ENCODE peak calls at places on chromosome 3, in nine cellular contexts. E, N, H, Y, K, O, P, A and C are unnamed samples.
A peak's percentile ranks its signal among the peaks of the same experiment; 100 is the strongest.

GRCh38 chr3:185549111-185549510 is 3.3 kb downstream of the LIPH start:
- DNase-seq in E (peak; percentile 99), N (no peak), H (no peak), Y (no peak), K (peak; percentile 83), O (peak; percentile 77), P (peak; percentile 94), A (peak; percentile 88), C (no peak)

GRCh38 chr3:149816326-149816725 is 3.3 kb downstream of the RNF13 start:
- DNase-seq in E (no peak), N (no peak), H (no peak), Y (no peak), K (no peak), O (no peak), P (no peak), A (no peak), C (no peak)

GRCh38 chr3:9793161-9793781 is 389 bp downstream of the ARPC4 start:
- DNase-seq in E (peak; percentile 59), N (peak; percentile 44), H (no peak), Y (peak; percentile 71), K (no peak), O (no peak), P (peak; percentile 27), A (no peak), C (no peak)

GRCh38 chr3:153070153-153070868 is 91.7 kb upstream of the RAP2B start:
- DNase-seq in E (no peak), N (no peak), H (no peak), Y (no peak), K (peak; percentile 15), O (peak; percentile 23), P (peak; percentile 70), A (no peak), C (no peak)

GRCh38 chr3:21914451-21914850 is 163.4 kb upstream of the ZNF385D start:
- DNase-seq in E (no peak), N (no peak), H (no peak), Y (no peak), K (no peak), O (no peak), P (no peak), A (no peak), C (no peak)

GRCh38 chr3:45610129-45610528 is 15.6 kb downstream of the LIMD1 start:
- DNase-seq in E (no peak), N (no peak), H (no peak), Y (no peak), K (no peak), O (no peak), P (peak; percentile 35), A (no peak), C (no peak)

GRCh38 chr3:126621171-126621570 is 33.8 kb downstream of the TXNRD3 start:
- DNase-seq in E (peak; percentile 72), N (peak; percentile 81), H (no peak), Y (no peak), K (no peak), O (no peak), P (peak; percentile 27), A (peak; percentile 13), C (no peak)

GRCh38 chr3:187295635-187296034 is 4.1 kb upstream of the MASP1 start:
- DNase-seq in E (no peak), N (no peak), H (no peak), Y (no peak), K (no peak), O (no peak), P (no peak), A (no peak), C (no peak)

GRCh38 chr3:47661121-47661752 is 82.6 kb upstream of the CSPG5 start:
- DNase-seq in E (peak; percentile 50), N (peak; percentile 33), H (no peak), Y (no peak), K (peak; percentile 29), O (peak; percentile 23), P (peak; percentile 74), A (peak; percentile 41), C (no peak)

GRCh38 chr3:67083277-67083676 is 85.2 kb downstream of the KBTBD8 start:
- DNase-seq in E (no peak), N (no peak), H (no peak), Y (no peak), K (no peak), O (no peak), P (no peak), A (no peak), C (no peak)

GRCh38 chr3:71423151-71423906 is 160.2 kb downstream of the FOXP1 start:
- DNase-seq in E (no peak), N (peak; percentile 40), H (peak; percentile 59), Y (no peak), K (no peak), O (no peak), P (peak; percentile 46), A (no peak), C (no peak)

GRCh38 chr3:146550743-146551510 is 6.5 kb upstream of the PLSCR1 start:
- DNase-seq in E (peak; percentile 80), N (no peak), H (no peak), Y (no peak), K (no peak), O (peak; percentile 63), P (peak; percentile 87), A (peak; percentile 79), C (no peak)

GRCh38 chr3:21734746-21735145 is 16.3 kb downstream of the ZNF385D start:
- DNase-seq in E (peak; percentile 59), N (no peak), H (no peak), Y (no peak), K (no peak), O (no peak), P (no peak), A (no peak), C (no peak)

GRCh38 chr3:72953325-72953956 is 43.2 kb upstream of the PPP4R2 start:
- DNase-seq in E (peak; percentile 13), N (no peak), H (no peak), Y (no peak), K (no peak), O (no peak), P (no peak), A (no peak), C (no peak)

GRCh38 chr3:42262525-42262924 is 3.5 kb downstream of the CCK start:
- DNase-seq in E (peak; percentile 71), N (no peak), H (no peak), Y (no peak), K (peak; percentile 16), O (no peak), P (peak; percentile 65), A (peak; percentile 60), C (no peak)

GRCh38 chr3:159762238-159762637 is 226.4 kb upstream of the IL12A start:
- DNase-seq in E (peak; percentile 83), N (no peak), H (no peak), Y (no peak), K (no peak), O (no peak), P (no peak), A (no peak), C (no peak)

DNA sequence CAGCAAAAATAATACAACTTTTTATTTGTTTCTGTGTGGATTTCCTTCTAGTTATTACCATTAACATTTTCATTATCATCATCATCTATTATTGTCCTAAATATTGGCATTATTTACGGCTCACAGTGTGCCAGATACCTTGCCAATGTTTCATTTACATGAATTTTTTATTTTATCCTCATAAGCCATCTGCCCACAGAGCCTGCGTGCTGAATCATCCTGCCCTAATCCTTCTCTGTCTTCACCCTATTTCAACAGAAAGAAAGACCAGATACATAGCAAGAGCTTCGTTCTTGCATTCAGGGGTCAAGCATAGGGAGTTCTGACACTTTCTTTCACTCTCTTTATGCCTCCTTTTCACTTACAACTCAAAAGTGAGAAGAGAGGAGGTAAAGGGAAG is 82.0 kb downstream of the KCNMB2 start:
- DNase-seq in E (peak; percentile 18), N (no peak), H (no peak), Y (no peak), K (no peak), O (no peak), P (no peak), A (no peak), C (no peak)
- TF ChIP-seq CTCF in E (no peak), N (no peak), H (no peak), Y (no peak), K (no peak), O (no peak), P (no peak), A (no peak), C (no peak)

GRCh38 chr3:43363621-43364266 is 77.4 kb downstream of the SNRK start:
- DNase-seq in E (peak; percentile 79), N (peak; percentile 73), H (no peak), Y (no peak), K (no peak), O (no peak), P (no peak), A (peak; percentile 38), C (no peak)
- TF ChIP-seq CTCF in E (no peak), N (no peak), H (no peak), Y (no peak), K (no peak), O (no peak), P (no peak), A (no peak), C (no peak)

GRCh38 chr3:52238761-52239701 is at the start of gene TWF2:
- DNase-seq in E (peak; percentile 69), N (peak; percentile 87), H (peak; percentile 85), Y (peak; percentile 87), K (no peak), O (no peak), P (peak; percentile 76), A (peak; percentile 45), C (peak; percentile 76)

GRCh38 chr3:52236424-52236886 is 2.5 kb downstream of the TWF2 start:
- DNase-seq in E (no peak), N (no peak), H (no peak), Y (peak; percentile 26), K (no peak), O (no peak), P (no peak), A (no peak), C (no peak)

GRCh38 chr3:52237006-52237658 is 1.8 kb downstream of the TWF2 start:
- DNase-seq in E (no peak), N (no peak), H (no peak), Y (peak; percentile 34), K (no peak), O (no peak), P (no peak), A (no peak), C (no peak)

GRCh38 chr3:52238193-52238760 is 681 bp downstream of the TWF2 start:
- DNase-seq in E (no peak), N (peak; percentile 22), H (no peak), Y (no peak), K (no peak), O (no peak), P (no peak), A (no peak), C (no peak)

GRCh38 chr3:52237659-52238172 is 1.2 kb downstream of the TWF2 start:
- DNase-seq in E (peak; percentile 90), N (peak; percentile 93), H (no peak), Y (peak; percentile 81), K (no peak), O (peak; percentile 61), P (peak; percentile 92), A (peak; percentile 66), C (no peak)
- TF ChIP-seq CTCF in E (no peak), N (no peak), H (no peak), Y (no peak), K (no peak), O (peak; percentile 7), P (no peak), A (no peak), C (no peak)

DNA sequence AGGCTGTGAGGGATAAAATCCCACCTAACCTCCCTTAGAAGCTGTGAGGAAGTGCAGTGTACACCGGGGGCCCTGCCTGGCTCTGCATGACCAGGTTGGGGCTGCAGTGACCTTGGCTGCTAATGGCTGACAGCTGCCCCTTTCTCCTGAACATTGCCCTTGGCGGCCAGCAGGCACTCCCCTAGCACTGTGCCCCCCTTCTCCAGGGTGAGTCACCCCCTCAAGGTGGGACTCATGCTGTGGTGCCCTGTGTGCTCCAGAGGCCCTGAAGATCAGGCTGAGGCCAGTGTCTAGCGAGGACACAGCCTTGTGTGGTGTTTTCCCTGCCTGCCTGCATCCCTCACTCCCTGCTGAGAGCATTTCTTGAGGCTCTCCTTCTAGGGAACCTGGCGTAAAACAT is 21.0 kb upstream of the FGD5 start:
- DNase-seq in E (no peak), N (no peak), H (no peak), Y (no peak), K (no peak), O (no peak), P (no peak), A (no peak), C (no peak)
- TF ChIP-seq CTCF in E (no peak), N (no peak), H (no peak), Y (no peak), K (no peak), O (no peak), P (no peak), A (no peak), C (no peak)